ENCODE peak calls at places on chromosomes 4 and X, in five cellular contexts. One of them, this sample, is unnamed. For H3K27me3, the result is how much of the 10 kb centered on the place peaks cover.

GRCh38 chr4:183659919-183660318 is 826 bp downstream of the TRAPPC11 start:
- DNase-seq in right cardiac atrium: no peak
- DNase-seq in suprapubic skin: no peak
- DNase-seq in spleen: no peak
- DNase-seq in CD8-positive, alpha-beta memory T cell: no peak
- DNase-seq in this sample: no peak

GRCh38 chrX:46325312-46325877 is 219.8 kb downstream of the ZNF674 start:
- DNase-seq in suprapubic skin: no peak
- DNase-seq in spleen: no peak
- DNase-seq in CD8-positive, alpha-beta memory T cell: no peak
- DNase-seq in right cardiac atrium: no peak
- DNase-seq in this sample: no peak

GRCh38 chr4:94304365-94304971 is 38.2 kb downstream of the HPGDS start:
- DNase-seq in suprapubic skin: no peak
- DNase-seq in spleen: no peak
- DNase-seq in CD8-positive, alpha-beta memory T cell: no peak
- DNase-seq in right cardiac atrium: no peak
- DNase-seq in this sample: peak

GRCh38 chrX:108347800-108348199 is 90.4 kb downstream of the COL4A6 start:
- DNase-seq in CD8-positive, alpha-beta memory T cell: no peak
- DNase-seq in suprapubic skin: no peak
- DNase-seq in spleen: no peak
- DNase-seq in right cardiac atrium: no peak
- DNase-seq in this sample: no peak

GRCh38 chr4:55612341-55612740 is 20.3 kb upstream of the PDCL2 start:
- DNase-seq in CD8-positive, alpha-beta memory T cell: no peak
- DNase-seq in spleen: no peak
- DNase-seq in suprapubic skin: no peak
- DNase-seq in right cardiac atrium: no peak
- DNase-seq in this sample: no peak

GRCh38 chrX:7109838-7110793 is 37.4 kb upstream of the STS start:
- DNase-seq in spleen: no peak
- DNase-seq in suprapubic skin: no peak
- DNase-seq in right cardiac atrium: no peak
- DNase-seq in CD8-positive, alpha-beta memory T cell: no peak
- DNase-seq in this sample: no peak

GRCh38 chrX:153460826-153461225 is 9.6 kb downstream of the HAUS7 start:
- DNase-seq in suprapubic skin: no peak
- DNase-seq in spleen: peak
- DNase-seq in right cardiac atrium: peak
- DNase-seq in CD8-positive, alpha-beta memory T cell: peak
- DNase-seq in this sample: no peak

GRCh38 chrX:77900688-77901087 is 1.4 kb downstream of the COX7B start:
- DNase-seq in right cardiac atrium: no peak
- DNase-seq in suprapubic skin: no peak
- DNase-seq in CD8-positive, alpha-beta memory T cell: no peak
- DNase-seq in spleen: no peak
- DNase-seq in this sample: no peak

GRCh38 chrX:78753571-78753970 is 6.1 kb downstream of the LPAR4 start:
- DNase-seq in CD8-positive, alpha-beta memory T cell: no peak
- DNase-seq in suprapubic skin: no peak
- DNase-seq in right cardiac atrium: no peak
- DNase-seq in spleen: no peak
- DNase-seq in this sample: no peak

GRCh38 chr4:54840992-54841768 is 183.4 kb downstream of the KIT start:
- DNase-seq in CD8-positive, alpha-beta memory T cell: no peak
- DNase-seq in spleen: no peak
- DNase-seq in suprapubic skin: no peak
- DNase-seq in right cardiac atrium: no peak
- DNase-seq in this sample: no peak

GRCh38 chrX:140440891-140441290 is 64.0 kb downstream of the SOX3 start:
- DNase-seq in spleen: no peak
- DNase-seq in right cardiac atrium: no peak
- DNase-seq in CD8-positive, alpha-beta memory T cell: no peak
- DNase-seq in suprapubic skin: no peak
- DNase-seq in this sample: no peak

GRCh38 chrX:134727363-134727762 is 69.1 kb upstream of the PLAC1 start:
- DNase-seq in right cardiac atrium: no peak
- DNase-seq in spleen: no peak
- DNase-seq in suprapubic skin: no peak
- DNase-seq in CD8-positive, alpha-beta memory T cell: no peak
- DNase-seq in this sample: no peak

GRCh38 chr4:61200195-61200990 is at the start of gene ADGRL3:
- DNase-seq in CD8-positive, alpha-beta memory T cell: no peak
- DNase-seq in right cardiac atrium: peak
- DNase-seq in suprapubic skin: peak
- DNase-seq in spleen: peak
- DNase-seq in this sample: no peak

GRCh38 chr4:2667428-2667827 is 88.7 kb downstream of the TNIP2 start:
- DNase-seq in spleen: no peak
- DNase-seq in right cardiac atrium: no peak
- DNase-seq in suprapubic skin: no peak
- DNase-seq in CD8-positive, alpha-beta memory T cell: no peak
- DNase-seq in this sample: no peak

GRCh38 chr4:40225497-40225896 is 28.7 kb downstream of the RHOH start:
- DNase-seq in right cardiac atrium: no peak
- DNase-seq in spleen: no peak
- DNase-seq in suprapubic skin: no peak
- DNase-seq in CD8-positive, alpha-beta memory T cell: no peak
- DNase-seq in this sample: no peak
- H3K27ac ChIP-seq in right cardiac atrium: no peak
- H3K27ac ChIP-seq in spleen: peak
- H3K27ac ChIP-seq in suprapubic skin: no peak
- H3K27ac ChIP-seq in CD8-positive, alpha-beta memory T cell: peak
- H3K27ac ChIP-seq in this sample: no peak

GRCh38 chr4:153205028-153205648 is 895 bp downstream of the TRIM2 start:
- DNase-seq in suprapubic skin: no peak
- DNase-seq in spleen: no peak
- DNase-seq in right cardiac atrium: no peak
- DNase-seq in CD8-positive, alpha-beta memory T cell: peak
- DNase-seq in this sample: peak

GRCh38 chr4:153207561-153207960 is 3.3 kb downstream of the TRIM2 start:
- DNase-seq in CD8-positive, alpha-beta memory T cell: no peak
- DNase-seq in right cardiac atrium: peak
- DNase-seq in spleen: no peak
- DNase-seq in suprapubic skin: no peak
- DNase-seq in this sample: no peak

GRCh38 chr4:153206534-153206933 is 2.3 kb downstream of the TRIM2 start:
- DNase-seq in spleen: no peak
- DNase-seq in right cardiac atrium: no peak
- DNase-seq in suprapubic skin: no peak
- DNase-seq in CD8-positive, alpha-beta memory T cell: no peak
- DNase-seq in this sample: no peak

GRCh38 chr4:153205757-153206156 is 1.5 kb downstream of the TRIM2 start:
- DNase-seq in spleen: no peak
- DNase-seq in suprapubic skin: no peak
- DNase-seq in right cardiac atrium: no peak
- DNase-seq in CD8-positive, alpha-beta memory T cell: no peak
- DNase-seq in this sample: no peak

GRCh38 chr4:153207027-153207426 is 2.8 kb downstream of the TRIM2 start:
- DNase-seq in CD8-positive, alpha-beta memory T cell: no peak
- DNase-seq in suprapubic skin: no peak
- DNase-seq in spleen: no peak
- DNase-seq in right cardiac atrium: no peak
- DNase-seq in this sample: no peak
- H3K4me3 ChIP-seq in CD8-positive, alpha-beta memory T cell: no peak
- H3K4me3 ChIP-seq in suprapubic skin: no peak
- H3K4me3 ChIP-seq in spleen: no peak
- H3K4me3 ChIP-seq in right cardiac atrium: no peak
- H3K4me3 ChIP-seq in this sample: no peak

GRCh38 chrX:55787727-55788126 is 70.2 kb downstream of the RRAGB start:
- DNase-seq in suprapubic skin: no peak
- DNase-seq in CD8-positive, alpha-beta memory T cell: no peak
- DNase-seq in right cardiac atrium: no peak
- DNase-seq in spleen: no peak
- DNase-seq in this sample: no peak
- H3K27me3 ChIP-seq in suprapubic skin: under half
- H3K27me3 ChIP-seq in CD8-positive, alpha-beta memory T cell: under half
- H3K27me3 ChIP-seq in right cardiac atrium: under half
- H3K27me3 ChIP-seq in spleen: under half
- H3K27me3 ChIP-seq in this sample: under half

DNA sequence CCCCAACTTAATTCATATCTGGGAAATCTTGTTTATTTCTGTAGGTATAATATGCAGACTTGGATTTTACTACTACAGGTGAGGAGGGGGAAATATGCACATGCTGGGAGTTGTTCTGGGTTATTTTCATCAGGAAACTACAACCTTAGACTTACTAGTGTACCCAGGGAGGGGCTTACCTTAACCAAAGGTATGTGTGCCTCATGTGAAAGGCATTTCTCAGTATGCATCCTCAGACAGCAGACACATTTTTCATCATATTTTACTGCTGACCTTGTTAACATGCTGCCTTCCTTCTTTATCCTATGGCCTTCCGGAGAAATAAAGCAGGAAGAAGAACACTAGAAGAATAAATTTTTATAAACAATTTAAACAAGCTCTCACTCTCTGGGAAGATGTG is 214.9 kb downstream of the SPANXN4 start:
- DNase-seq in right cardiac atrium: no peak
- DNase-seq in suprapubic skin: no peak
- DNase-seq in spleen: no peak
- DNase-seq in CD8-positive, alpha-beta memory T cell: no peak
- DNase-seq in this sample: no peak
- H3K27ac ChIP-seq in right cardiac atrium: no peak
- H3K27ac ChIP-seq in suprapubic skin: no peak
- H3K27ac ChIP-seq in spleen: no peak
- H3K27ac ChIP-seq in CD8-positive, alpha-beta memory T cell: no peak
- H3K27ac ChIP-seq in this sample: no peak

DNA sequence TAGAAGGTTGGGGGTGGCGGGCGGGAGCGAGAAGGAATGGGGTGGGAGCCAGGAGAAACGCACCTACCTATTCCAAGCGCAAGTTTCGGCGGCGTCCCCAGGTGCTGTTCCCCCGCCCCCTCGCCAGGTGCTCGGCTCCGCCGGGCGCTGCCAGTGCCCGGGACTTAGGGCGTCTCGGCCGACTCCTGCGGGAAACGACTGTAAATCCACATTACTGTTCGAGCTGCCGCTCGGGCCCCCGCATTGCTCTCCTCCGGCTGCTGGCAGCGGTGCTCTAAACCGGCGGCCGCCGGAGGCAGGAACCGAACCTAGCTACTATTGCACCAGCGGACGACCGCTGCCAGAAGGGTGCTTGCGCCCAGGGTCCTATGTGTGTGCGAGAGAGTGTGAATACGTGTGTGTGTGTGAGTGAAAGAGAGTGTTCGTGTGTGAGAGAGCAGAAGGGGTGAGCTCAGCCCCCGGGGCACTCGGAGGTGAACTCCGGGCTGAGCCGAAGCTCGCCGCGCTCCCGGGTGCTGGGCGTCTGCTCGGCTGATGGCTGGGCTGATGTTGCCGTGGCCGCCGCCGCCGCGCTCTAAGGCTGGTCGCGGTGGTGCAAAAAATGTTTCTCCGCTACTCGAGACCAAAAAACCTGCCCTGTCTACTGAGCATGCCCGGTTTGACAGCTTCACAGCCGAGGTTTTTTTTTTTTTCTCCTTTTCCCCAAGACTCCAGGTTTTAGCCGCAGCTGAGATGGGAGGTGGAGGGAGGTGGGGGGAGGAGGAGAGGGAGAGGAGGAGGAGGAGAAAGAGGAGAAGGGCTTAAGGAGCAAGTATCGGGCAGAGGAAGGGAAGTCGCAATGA is 115.7 kb upstream of the TEX13C start:
- DNase-seq in spleen: peak
- DNase-seq in suprapubic skin: peak
- DNase-seq in right cardiac atrium: peak
- DNase-seq in CD8-positive, alpha-beta memory T cell: no peak
- DNase-seq in this sample: peak
- H3K4me3 ChIP-seq in spleen: no peak
- H3K4me3 ChIP-seq in suprapubic skin: peak
- H3K4me3 ChIP-seq in right cardiac atrium: peak
- H3K4me3 ChIP-seq in CD8-positive, alpha-beta memory T cell: no peak
- H3K4me3 ChIP-seq in this sample: peak

GRCh38 chr4:185019451-185020292 is 1.4 kb downstream of the HELT start:
- DNase-seq in right cardiac atrium: no peak
- DNase-seq in CD8-positive, alpha-beta memory T cell: no peak
- DNase-seq in suprapubic skin: no peak
- DNase-seq in spleen: no peak
- DNase-seq in this sample: no peak

GRCh38 chr4:185017964-185018772 is at the start of gene HELT:
- DNase-seq in right cardiac atrium: no peak
- DNase-seq in spleen: no peak
- DNase-seq in suprapubic skin: no peak
- DNase-seq in CD8-positive, alpha-beta memory T cell: no peak
- DNase-seq in this sample: no peak

GRCh38 chr4:185018834-185019450 is 652 bp downstream of the HELT start:
- DNase-seq in CD8-positive, alpha-beta memory T cell: no peak
- DNase-seq in spleen: no peak
- DNase-seq in suprapubic skin: no peak
- DNase-seq in right cardiac atrium: no peak
- DNase-seq in this sample: no peak

GRCh38 chr4:185020863-185021761 is 2.8 kb downstream of the HELT start:
- DNase-seq in spleen: no peak
- DNase-seq in right cardiac atrium: no peak
- DNase-seq in CD8-positive, alpha-beta memory T cell: no peak
- DNase-seq in suprapubic skin: no peak
- DNase-seq in this sample: no peak

DNA sequence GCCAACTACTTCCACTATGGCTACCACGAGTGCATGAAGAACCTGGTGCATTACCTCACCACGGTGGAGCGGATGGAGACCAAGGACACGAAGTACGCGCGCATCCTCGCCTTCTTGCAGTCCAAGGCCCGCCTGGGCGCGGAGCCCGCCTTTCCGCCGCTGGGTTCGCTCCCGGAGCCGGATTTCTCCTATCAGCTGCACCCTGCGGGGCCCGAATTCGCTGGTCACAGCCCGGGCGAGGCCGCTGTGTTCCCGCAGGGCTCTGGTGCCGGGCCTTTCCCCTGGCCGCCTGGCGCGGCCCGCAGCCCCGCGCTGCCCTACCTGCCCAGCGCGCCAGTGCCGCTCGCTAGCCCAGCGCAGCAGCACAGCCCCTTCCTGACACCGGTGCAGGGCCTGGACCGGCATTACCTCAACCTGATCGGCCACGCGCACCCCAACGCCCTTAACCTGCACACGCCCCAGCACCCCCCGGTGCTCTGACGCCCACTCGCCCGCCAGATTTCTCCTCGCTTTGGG is 2.1 kb downstream of the HELT start:
- DNase-seq in CD8-positive, alpha-beta memory T cell: no peak
- DNase-seq in suprapubic skin: no peak
- DNase-seq in right cardiac atrium: no peak
- DNase-seq in spleen: no peak
- DNase-seq in this sample: no peak
- H3K27me3 ChIP-seq in CD8-positive, alpha-beta memory T cell: under half
- H3K27me3 ChIP-seq in suprapubic skin: half or more
- H3K27me3 ChIP-seq in right cardiac atrium: under half
- H3K27me3 ChIP-seq in spleen: half or more
- H3K27me3 ChIP-seq in this sample: under half

GRCh38 chr4:125045311-125045710 is 269.4 kb upstream of the FAT4 start:
- DNase-seq in spleen: no peak
- DNase-seq in right cardiac atrium: no peak
- DNase-seq in suprapubic skin: no peak
- DNase-seq in CD8-positive, alpha-beta memory T cell: no peak
- DNase-seq in this sample: no peak

GRCh38 chr4:125043453-125043852 is 271.3 kb upstream of the FAT4 start:
- DNase-seq in CD8-positive, alpha-beta memory T cell: no peak
- DNase-seq in spleen: no peak
- DNase-seq in suprapubic skin: no peak
- DNase-seq in right cardiac atrium: no peak
- DNase-seq in this sample: no peak

GRCh38 chr4:125041372-125041930 is 273.3 kb upstream of the FAT4 start:
- DNase-seq in suprapubic skin: no peak
- DNase-seq in right cardiac atrium: no peak
- DNase-seq in spleen: no peak
- DNase-seq in CD8-positive, alpha-beta memory T cell: no peak
- DNase-seq in this sample: no peak

GRCh38 chr4:125044886-125045285 is 269.9 kb upstream of the FAT4 start:
- DNase-seq in right cardiac atrium: no peak
- DNase-seq in suprapubic skin: no peak
- DNase-seq in CD8-positive, alpha-beta memory T cell: no peak
- DNase-seq in spleen: no peak
- DNase-seq in this sample: no peak

GRCh38 chr4:125042031-125042430 is 272.7 kb upstream of the FAT4 start:
- DNase-seq in suprapubic skin: no peak
- DNase-seq in spleen: no peak
- DNase-seq in right cardiac atrium: no peak
- DNase-seq in CD8-positive, alpha-beta memory T cell: no peak
- DNase-seq in this sample: no peak
- H3K27ac ChIP-seq in suprapubic skin: no peak
- H3K27ac ChIP-seq in spleen: no peak
- H3K27ac ChIP-seq in right cardiac atrium: no peak
- H3K27ac ChIP-seq in CD8-positive, alpha-beta memory T cell: no peak
- H3K27ac ChIP-seq in this sample: no peak